ENCODE peak calls at places on chromosomes 3 and 15, in ten cellular contexts. F is pancreas; R is right lobe of liver; H is fibroblast of the aortic adventitia; N is MV-4-11; V is ureter; M is caudate nucleus; O is activated CD4-positive, alpha-beta T cell treated with anti-CD3 and anti-CD28 coated beads for 48 hours; Q is nephron progenitor cell; J is GM23338. E is an unnamed sample.

GRCh38 chr3:43214616-43215015 is 71.7 kb upstream of the SNRK start:
- DNase-seq in F (no peak), R (no peak), H (no peak), N (no peak), V (no peak), M (no peak), O (no peak), Q (no peak), J (no peak), E (no peak)

GRCh38 chr3:110933786-110934415 is 137.7 kb upstream of the NECTIN3 start:
- DNase-seq in F (no peak), R (no peak), H (no peak), N (no peak), V (no peak), M (no peak), O (no peak), Q (no peak), J (no peak), E (no peak)

GRCh38 chr15:51758645-51759044 is 7.2 kb downstream of the TMOD2 start:
- DNase-seq in F (no peak), R (no peak), H (peak), N (no peak), V (no peak), M (no peak), O (no peak), Q (no peak), J (no peak), E (no peak)

GRCh38 chr3:191775451-191776233 is 314.7 kb downstream of the PYDC2 start:
- DNase-seq in F (no peak), R (no peak), H (peak), N (no peak), V (no peak), M (no peak), O (no peak), Q (no peak), J (no peak), E (no peak)

GRCh38 chr15:67232591-67232990 is 21.9 kb downstream of the AAGAB start:
- DNase-seq in F (no peak), R (no peak), H (no peak), N (no peak), V (no peak), M (no peak), O (no peak), Q (no peak), J (no peak), E (no peak)

GRCh38 chr3:105807146-105807545 is 61.7 kb downstream of the CBLB start:
- DNase-seq in F (no peak), R (no peak), H (no peak), N (no peak), V (no peak), M (no peak), O (no peak), Q (no peak), J (no peak), E (no peak)

GRCh38 chr3:105829229-105829628 is 39.6 kb downstream of the CBLB start:
- DNase-seq in F (no peak), R (no peak), H (no peak), N (no peak), V (no peak), M (no peak), O (peak), Q (no peak), J (no peak), E (no peak)

GRCh38 chr3:85571835-85572234 is 613.0 kb downstream of the CADM2 start:
- DNase-seq in F (no peak), R (peak), H (no peak), N (peak), V (no peak), M (no peak), O (no peak), Q (no peak), J (no peak), E (no peak)

GRCh38 chr3:48997714-48998637 is 7.9 kb downstream of the P4HTM start:
- DNase-seq in F (no peak), R (no peak), H (no peak), N (no peak), V (no peak), M (no peak), O (no peak), Q (peak), J (peak), E (no peak)

GRCh38 chr15:29674661-29675533 is 147.4 kb downstream of the TJP1 start:
- DNase-seq in F (peak), R (peak), H (peak), N (no peak), V (peak), M (no peak), O (peak), Q (peak), J (peak), E (no peak)

GRCh38 chr15:33621156-33621555 is 310.4 kb downstream of the RYR3 start:
- DNase-seq in F (no peak), R (no peak), H (no peak), N (no peak), V (no peak), M (no peak), O (no peak), Q (no peak), J (no peak), E (no peak)

GRCh38 chr3:9787714-9788113 is 4.6 kb downstream of the TADA3 start:
- DNase-seq in F (no peak), R (no peak), H (no peak), N (no peak), V (no peak), M (no peak), O (peak), Q (no peak), J (no peak), E (no peak)

GRCh38 chr15:99230867-99231266 is 18.5 kb downstream of the TTC23 start:
- DNase-seq in F (no peak), R (no peak), H (no peak), N (no peak), V (no peak), M (no peak), O (no peak), Q (no peak), J (no peak), E (no peak)

GRCh38 chr3:157317895-157318294 is 118.8 kb upstream of the PTX3 start:
- DNase-seq in F (no peak), R (no peak), H (peak), N (no peak), V (no peak), M (no peak), O (no peak), Q (no peak), J (no peak), E (no peak)

GRCh38 chr15:80550910-80551265 is 144.2 kb upstream of the ABHD17C start:
- DNase-seq in F (no peak), R (no peak), H (peak), N (no peak), V (no peak), M (no peak), O (no peak), Q (no peak), J (no peak), E (no peak)

GRCh38 chr15:98952381-98952803 is 55.2 kb downstream of the PGPEP1L start:
- DNase-seq in F (peak), R (no peak), H (no peak), N (no peak), V (no peak), M (no peak), O (peak), Q (no peak), J (no peak), E (no peak)

GRCh38 chr3:124261301-124261700 is 269.4 kb upstream of the ROPN1 start:
- DNase-seq in F (no peak), R (no peak), H (no peak), N (no peak), V (no peak), M (no peak), O (no peak), Q (no peak), J (no peak), E (no peak)

GRCh38 chr15:41862515-41863116 is 24.0 kb downstream of the PLA2G4B start:
- DNase-seq in F (no peak), R (no peak), H (no peak), N (no peak), V (peak), M (no peak), O (no peak), Q (no peak), J (peak), E (no peak)

GRCh38 chr3:115363071-115363470 is 216.0 kb upstream of the ZBTB20 start:
- DNase-seq in F (no peak), R (no peak), H (no peak), N (no peak), V (no peak), M (no peak), O (no peak), Q (no peak), J (no peak), E (no peak)

GRCh38 chr3:191434036-191434435 is 26.9 kb upstream of the PYDC2 start:
- DNase-seq in F (no peak), R (no peak), H (no peak), N (no peak), V (no peak), M (no peak), O (no peak), Q (no peak), J (no peak), E (no peak)

GRCh38 chr3:34947849-34948248 is 691.5 kb upstream of the ARPP21 start:
- DNase-seq in F (no peak), R (no peak), H (peak), N (no peak), V (no peak), M (no peak), O (no peak), Q (no peak), J (peak), E (no peak)

GRCh38 chr3:192128922-192129321 is 598.4 kb downstream of the FGF12 start:
- DNase-seq in F (no peak), R (no peak), H (no peak), N (no peak), V (no peak), M (no peak), O (no peak), Q (no peak), J (no peak), E (no peak)